ENCODE peak calls at places on chromosomes 3 and 15, in five cellular contexts. One of them, this sample, is unnamed.

GRCh38 chr15:74800559-74801094 is 12.0 kb upstream of the LMAN1L start:
- DNase-seq in hepatocyte: no peak
- DNase-seq in NCI-H510A: no peak
- DNase-seq in sciatic nerve: no peak
- DNase-seq in AG08395: no peak
- DNase-seq in this sample: no peak

GRCh38 chr3:107235193-107235922 is 141.9 kb upstream of the CCDC54 start:
- DNase-seq in hepatocyte: peak
- DNase-seq in AG08395: peak
- DNase-seq in sciatic nerve: no peak
- DNase-seq in NCI-H510A: no peak
- DNase-seq in this sample: no peak

GRCh38 chr15:33737687-33738606 is 230.3 kb upstream of the CHRM5 start:
- DNase-seq in AG08395: peak
- DNase-seq in NCI-H510A: no peak
- DNase-seq in sciatic nerve: no peak
- DNase-seq in hepatocyte: peak
- DNase-seq in this sample: no peak

GRCh38 chr15:33314115-33314514 is 3.3 kb downstream of the RYR3 start:
- DNase-seq in AG08395: no peak
- DNase-seq in NCI-H510A: no peak
- DNase-seq in sciatic nerve: no peak
- DNase-seq in hepatocyte: no peak
- DNase-seq in this sample: no peak

GRCh38 chr3:149367021-149367840 is 10.2 kb downstream of the TM4SF1 start:
- DNase-seq in AG08395: peak
- DNase-seq in sciatic nerve: no peak
- DNase-seq in hepatocyte: peak
- DNase-seq in NCI-H510A: no peak
- DNase-seq in this sample: no peak

GRCh38 chr3:18766971-18767370 is 341.8 kb upstream of the SATB1 start:
- DNase-seq in sciatic nerve: no peak
- DNase-seq in NCI-H510A: no peak
- DNase-seq in hepatocyte: no peak
- DNase-seq in AG08395: no peak
- DNase-seq in this sample: no peak

GRCh38 chr3:67654099-67654831 is at the start of gene SUCLG2:
- DNase-seq in hepatocyte: peak
- DNase-seq in AG08395: peak
- DNase-seq in NCI-H510A: peak
- DNase-seq in sciatic nerve: peak
- DNase-seq in this sample: peak

GRCh38 chr3:183309276-183309675 is 56.2 kb downstream of the B3GNT5 start:
- DNase-seq in NCI-H510A: no peak
- DNase-seq in hepatocyte: peak
- DNase-seq in AG08395: no peak
- DNase-seq in sciatic nerve: no peak
- DNase-seq in this sample: no peak

GRCh38 chr3:112381673-112382542 is 49.0 kb downstream of the CD200 start:
- DNase-seq in NCI-H510A: no peak
- DNase-seq in sciatic nerve: no peak
- DNase-seq in hepatocyte: no peak
- DNase-seq in AG08395: no peak
- DNase-seq in this sample: no peak

GRCh38 chr15:71411538-71412482 is 296.5 kb downstream of the THSD4 start:
- DNase-seq in sciatic nerve: no peak
- DNase-seq in AG08395: peak
- DNase-seq in hepatocyte: peak
- DNase-seq in NCI-H510A: no peak
- DNase-seq in this sample: no peak

GRCh38 chr15:67838789-67839332 is 984 bp downstream of the RNU6-1 start:
- DNase-seq in NCI-H510A: peak
- DNase-seq in AG08395: peak
- DNase-seq in sciatic nerve: no peak
- DNase-seq in hepatocyte: peak
- DNase-seq in this sample: peak

GRCh38 chr15:39438260-39438659 is 142.6 kb upstream of the THBS1 start:
- DNase-seq in NCI-H510A: no peak
- DNase-seq in hepatocyte: no peak
- DNase-seq in sciatic nerve: peak
- DNase-seq in AG08395: no peak
- DNase-seq in this sample: no peak

GRCh38 chr3:69439683-69440270 is 53.9 kb upstream of the FRMD4B start:
- DNase-seq in AG08395: peak
- DNase-seq in sciatic nerve: no peak
- DNase-seq in NCI-H510A: no peak
- DNase-seq in hepatocyte: peak
- DNase-seq in this sample: peak

GRCh38 chr3:54120657-54121403 is 1.5 kb upstream of the CACNA2D3 start:
- DNase-seq in sciatic nerve: no peak
- DNase-seq in hepatocyte: peak
- DNase-seq in NCI-H510A: peak
- DNase-seq in AG08395: no peak
- DNase-seq in this sample: no peak

GRCh38 chr3:5197022-5197421 is 9.5 kb downstream of the EDEM1 start:
- DNase-seq in AG08395: peak
- DNase-seq in hepatocyte: no peak
- DNase-seq in sciatic nerve: no peak
- DNase-seq in NCI-H510A: no peak
- DNase-seq in this sample: peak

GRCh38 chr3:55500555-55501340 is 13.6 kb upstream of the WNT5A start:
- DNase-seq in AG08395: no peak
- DNase-seq in hepatocyte: no peak
- DNase-seq in NCI-H510A: no peak
- DNase-seq in sciatic nerve: no peak
- DNase-seq in this sample: no peak

GRCh38 chr3:57030711-57031110 is 29.8 kb upstream of the SPATA12 start:
- DNase-seq in hepatocyte: no peak
- DNase-seq in NCI-H510A: no peak
- DNase-seq in sciatic nerve: no peak
- DNase-seq in AG08395: no peak
- DNase-seq in this sample: no peak

GRCh38 chr3:194203482-194204035 is 67.6 kb downstream of the HES1 start:
- DNase-seq in AG08395: no peak
- DNase-seq in sciatic nerve: no peak
- DNase-seq in hepatocyte: no peak
- DNase-seq in NCI-H510A: no peak
- DNase-seq in this sample: no peak

GRCh38 chr3:129485681-129486056 is 42.8 kb upstream of the RHO start:
- DNase-seq in NCI-H510A: no peak
- DNase-seq in sciatic nerve: peak
- DNase-seq in hepatocyte: no peak
- DNase-seq in AG08395: peak
- DNase-seq in this sample: peak

GRCh38 chr15:58805095-58805494 is 34.0 kb downstream of the MINDY2 start:
- DNase-seq in NCI-H510A: no peak
- DNase-seq in sciatic nerve: no peak
- DNase-seq in hepatocyte: no peak
- DNase-seq in AG08395: no peak
- DNase-seq in this sample: peak

GRCh38 chr3:12155833-12156232 is 2.9 kb downstream of the TIMP4 start:
- DNase-seq in sciatic nerve: no peak
- DNase-seq in hepatocyte: peak
- DNase-seq in NCI-H510A: no peak
- DNase-seq in AG08395: peak
- DNase-seq in this sample: peak

GRCh38 chr3:180678231-180678630 is 1.1 kb downstream of the CCDC39 start:
- DNase-seq in AG08395: no peak
- DNase-seq in NCI-H510A: no peak
- DNase-seq in sciatic nerve: no peak
- DNase-seq in hepatocyte: no peak
- DNase-seq in this sample: no peak

GRCh38 chr3:86029590-86029989 is 961.4 kb downstream of the VGLL3 start:
- DNase-seq in AG08395: no peak
- DNase-seq in sciatic nerve: no peak
- DNase-seq in NCI-H510A: no peak
- DNase-seq in hepatocyte: no peak
- DNase-seq in this sample: no peak

GRCh38 chr3:119145500-119146167 is at the start of gene TEX55:
- DNase-seq in sciatic nerve: no peak
- DNase-seq in NCI-H510A: no peak
- DNase-seq in AG08395: peak
- DNase-seq in hepatocyte: peak
- DNase-seq in this sample: peak

GRCh38 chr3:11221818-11222217 is 50.4 kb upstream of the ATG7 start:
- DNase-seq in hepatocyte: no peak
- DNase-seq in AG08395: no peak
- DNase-seq in sciatic nerve: no peak
- DNase-seq in NCI-H510A: no peak
- DNase-seq in this sample: no peak

GRCh38 chr15:50109086-50109987 is 9.7 kb downstream of the ATP8B4 start:
- DNase-seq in AG08395: no peak
- DNase-seq in sciatic nerve: no peak
- DNase-seq in hepatocyte: no peak
- DNase-seq in NCI-H510A: no peak
- DNase-seq in this sample: peak

GRCh38 chr15:77607894-77608261 is 24.8 kb downstream of the LINGO1 start:
- DNase-seq in hepatocyte: no peak
- DNase-seq in AG08395: no peak
- DNase-seq in NCI-H510A: no peak
- DNase-seq in sciatic nerve: no peak
- DNase-seq in this sample: no peak

GRCh38 chr3:32551087-32551486 is 19.6 kb downstream of the DYNC1LI1 start:
- DNase-seq in NCI-H510A: no peak
- DNase-seq in sciatic nerve: no peak
- DNase-seq in hepatocyte: no peak
- DNase-seq in AG08395: no peak
- DNase-seq in this sample: no peak

GRCh38 chr3:73827204-73827603 is 202.5 kb upstream of the PDZRN3 start:
- DNase-seq in NCI-H510A: no peak
- DNase-seq in sciatic nerve: no peak
- DNase-seq in hepatocyte: no peak
- DNase-seq in AG08395: no peak
- DNase-seq in this sample: no peak

GRCh38 chr3:142664819-142665218 is 59.0 kb upstream of the TRPC1 start:
- DNase-seq in NCI-H510A: no peak
- DNase-seq in AG08395: no peak
- DNase-seq in hepatocyte: no peak
- DNase-seq in sciatic nerve: no peak
- DNase-seq in this sample: no peak

GRCh38 chr3:14549256-14549931 is 9.3 kb upstream of the GRIP2 start:
- DNase-seq in sciatic nerve: no peak
- DNase-seq in hepatocyte: no peak
- DNase-seq in NCI-H510A: no peak
- DNase-seq in AG08395: peak
- DNase-seq in this sample: no peak

GRCh38 chr3:155079795-155080546 is at the start of gene MME:
- DNase-seq in hepatocyte: peak
- DNase-seq in NCI-H510A: no peak
- DNase-seq in sciatic nerve: peak
- DNase-seq in AG08395: peak
- DNase-seq in this sample: peak

GRCh38 chr15:25790003-25790660 is 73.0 kb downstream of the ATP10A start:
- DNase-seq in AG08395: peak
- DNase-seq in hepatocyte: peak
- DNase-seq in NCI-H510A: no peak
- DNase-seq in sciatic nerve: peak
- DNase-seq in this sample: peak